ENCODE peak calls at places on chromosome 2, in four cellular contexts. O is AG04450; Q is GM12865; P is stimulated activated CD8-positive, alpha-beta memory T cell treated with anti-CD3 and anti-CD28 coated beads, Interleukin-12 subunit alpha, Interleukin-12 subunit beta, amount 100 ng/mL, for 4 hours. M is an unnamed sample.
A peak's percentile ranks its signal among the peaks of the same experiment; 100 is the strongest.

GRCh38 chr2:88170472-88170892 is 336 bp downstream of the THNSL2 start:
- DNase-seq in O (no peak), P (no peak), Q (no peak), M (peak; percentile 83)

GRCh38 chr2:7881038-7881437 is 800.8 kb upstream of the ID2 start:
- DNase-seq in O (no peak), P (no peak), Q (no peak), M (no peak)

GRCh38 chr2:224416656-224417360 is 14.9 kb upstream of the FAM124B start:
- DNase-seq in O (no peak), P (no peak), Q (no peak), M (no peak)

GRCh38 chr2:161943012-161943411 is 131.0 kb downstream of the DPP4 start:
- DNase-seq in P (no peak), O (no peak), Q (no peak), M (no peak)

GRCh38 chr2:179946810-179947485 is 60.1 kb downstream of the CWC22 start:
- DNase-seq in P (no peak), O (no peak), Q (no peak), M (no peak)

GRCh38 chr2:224469374-224469964 is 67.6 kb upstream of the FAM124B start:
- DNase-seq in Q (no peak), O (no peak), P (no peak), M (no peak)

GRCh38 chr2:129781749-129782617 is 197.5 kb upstream of the RAB6C start:
- DNase-seq in Q (no peak), P (no peak), O (no peak), M (no peak)

GRCh38 chr2:176999331-176999730 is 213.3 kb upstream of the HNRNPA3 start:
- DNase-seq in P (no peak), O (no peak), Q (peak; percentile 69), M (no peak)

GRCh38 chr2:163812926-163813520 is 77.2 kb upstream of the FIGN start:
- DNase-seq in O (no peak), P (no peak), Q (no peak), M (no peak)

GRCh38 chr2:240624011-240624949 is 1.0 kb upstream of the GPR35 start:
- DNase-seq in Q (no peak), P (no peak), O (no peak), M (peak; percentile 59)

GRCh38 chr2:38398739-38399138 is 21.7 kb upstream of the ATL2 start:
- DNase-seq in O (no peak), Q (no peak), P (no peak), M (no peak)

GRCh38 chr2:83665894-83666293 is 793.2 kb downstream of the SUCLG1 start:
- DNase-seq in O (no peak), P (no peak), Q (no peak), M (no peak)

GRCh38 chr2:39568561-39569006 is 97.1 kb upstream of the TMEM178A start:
- DNase-seq in Q (no peak), O (peak; percentile 42), P (no peak), M (no peak)

GRCh38 chr2:9018534-9018933 is 15.1 kb upstream of the MBOAT2 start:
- DNase-seq in P (no peak), Q (peak; percentile 39), O (no peak), M (no peak)

GRCh38 chr2:156649596-156649995 is 213.4 kb downstream of the GPD2 start:
- DNase-seq in O (no peak), Q (no peak), P (no peak), M (no peak)

GRCh38 chr2:137056704-137057103 is 291.4 kb downstream of the THSD7B start:
- DNase-seq in Q (no peak), P (no peak), O (no peak), M (no peak)

GRCh38 chr2:227818569-227819397 is 5.1 kb downstream of the CCL20 start:
- DNase-seq in Q (no peak), O (no peak), P (no peak), M (no peak)

GRCh38 chr2:38697116-38697840 is 31.4 kb downstream of the GALM start:
- DNase-seq in P (no peak), Q (no peak), O (no peak), M (no peak)

GRCh38 chr2:163264376-163264775 is 425.8 kb upstream of the KCNH7 start:
- DNase-seq in O (no peak), P (no peak), Q (no peak), M (no peak)

GRCh38 chr2:126860395-126860794 is 38.3 kb upstream of the TEX51 start:
- DNase-seq in O (no peak), P (no peak), Q (no peak), M (no peak)